ENCODE peak calls at places on chromosomes 4 and X, in nine cellular contexts. X is GM23338, Z is Panc1, O is suprapubic skin, N is GM12891, J is upper lobe of left lung, R is stomach, C is HCT116, U is esophagus muscularis mucosa. P is an unnamed sample.

GRCh38 chrX:43953218-43953617 is 20.0 kb downstream of the NDP start:
- DNase-seq in R (no peak), Z (no peak), J (no peak), O (no peak), C (no peak), U (no peak), X (no peak), N (no peak), P (no peak)

GRCh38 chrX:13029831-13030771 is 14.3 kb downstream of the FAM9C start:
- DNase-seq in C (no peak), J (no peak), O (no peak), U (no peak), N (no peak), R (no peak), Z (no peak), X (peak; percentile 31), P (no peak)

GRCh38 chrX:96182366-96182765 is 502.3 kb upstream of the DIAPH2 start:
- DNase-seq in Z (no peak), N (no peak), U (no peak), X (peak; percentile 72), O (no peak), R (no peak), J (no peak), C (no peak), P (no peak)

GRCh38 chr4:92519727-92520126 is 216.0 kb downstream of the GRID2 start:
- DNase-seq in O (no peak), C (no peak), J (no peak), N (no peak), R (no peak), X (peak; percentile 85), U (no peak), Z (no peak), P (no peak)

GRCh38 chr4:75742451-75742850 is 18.1 kb downstream of the USO1 start:
- DNase-seq in C (no peak), U (no peak), N (no peak), J (no peak), R (no peak), O (no peak), Z (no peak), X (no peak), P (no peak)

GRCh38 chrX:17617794-17618193 is 119.5 kb upstream of the SCML1 start:
- DNase-seq in N (no peak), Z (no peak), J (no peak), X (no peak), C (no peak), R (no peak), U (no peak), O (no peak), P (no peak)

GRCh38 chr4:113695328-113696169 is 66.0 kb downstream of the CAMK2D start:
- DNase-seq in Z (no peak), J (no peak), U (no peak), X (no peak), C (no peak), N (no peak), O (no peak), R (no peak), P (no peak)

GRCh38 chr4:30839583-30840520 is 119.7 kb downstream of the PCDH7 start:
- DNase-seq in J (no peak), N (no peak), X (peak; percentile 38), U (no peak), R (no peak), Z (no peak), O (no peak), C (peak; percentile 97), P (no peak)

GRCh38 chr4:86091201-86091600 is 268.7 kb downstream of the MAPK10 start:
- DNase-seq in O (no peak), U (no peak), N (no peak), R (no peak), J (no peak), C (no peak), Z (no peak), X (no peak), P (no peak)

GRCh38 chr4:86089924-86090323 is 269.9 kb downstream of the MAPK10 start:
- DNase-seq in J (no peak), U (no peak), R (no peak), N (no peak), O (no peak), Z (no peak), X (peak; percentile 15), C (no peak), P (no peak)

GRCh38 chr4:86089053-86089452 is 270.8 kb downstream of the MAPK10 start:
- DNase-seq in O (no peak), C (no peak), Z (no peak), J (no peak), U (no peak), X (no peak), R (no peak), N (no peak), P (no peak)

GRCh38 chr4:86096373-86096772 is 263.5 kb downstream of the MAPK10 start:
- DNase-seq in C (no peak), U (no peak), J (no peak), O (no peak), R (no peak), N (no peak), Z (no peak), X (no peak), P (no peak)

DNA sequence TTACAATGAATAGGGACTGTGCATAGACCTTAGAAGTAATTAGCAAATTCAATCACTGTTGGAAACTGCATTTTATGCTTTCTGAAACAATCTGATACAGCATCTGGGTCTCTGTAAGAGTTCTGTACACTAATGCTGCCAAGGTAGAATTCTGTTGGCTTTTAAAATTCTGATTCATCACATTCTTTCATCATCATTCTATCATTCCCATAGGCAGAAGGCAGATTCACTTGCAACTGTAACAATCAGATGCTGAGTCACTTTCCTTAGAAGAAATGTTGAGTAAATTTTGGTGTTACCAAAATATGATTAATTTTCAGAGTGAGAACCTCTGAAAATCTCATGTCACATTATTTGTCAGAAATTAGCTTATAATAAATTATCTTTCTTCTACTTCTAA is 267.2 kb downstream of the MAPK10 start:
- DNase-seq in X (no peak), Z (no peak), R (no peak), J (no peak), O (no peak), N (no peak), U (no peak), C (no peak), P (no peak)
- TF ChIP-seq POLR2AphosphoS5 in X (no peak), Z (no peak), R (no peak), J (no peak), O (no peak), N (no peak), U (no peak), C (no peak), P (no peak)

GRCh38 chr4:80074059-80074458 is 1.0 kb upstream of the ANTXR2 start:
- DNase-seq in C (no peak), N (no peak), R (no peak), U (no peak), J (no peak), Z (no peak), O (no peak), X (no peak), P (no peak)

GRCh38 chr4:80073362-80074008 is 456 bp upstream of the ANTXR2 start:
- DNase-seq in C (no peak), J (no peak), N (peak; percentile 18), X (no peak), R (no peak), U (no peak), Z (no peak), O (no peak), P (peak; percentile 41)

GRCh38 chr4:80071643-80072606 is 1.1 kb downstream of the ANTXR2 start:
- DNase-seq in U (no peak), J (no peak), C (no peak), N (no peak), Z (no peak), X (peak; percentile 69), R (peak; percentile 39), O (peak; percentile 81), P (peak; percentile 30)

GRCh38 chr4:80070880-80071620 is 2.0 kb downstream of the ANTXR2 start:
- DNase-seq in C (no peak), R (no peak), X (no peak), J (no peak), U (no peak), Z (no peak), N (no peak), O (no peak), P (no peak)

DNA sequence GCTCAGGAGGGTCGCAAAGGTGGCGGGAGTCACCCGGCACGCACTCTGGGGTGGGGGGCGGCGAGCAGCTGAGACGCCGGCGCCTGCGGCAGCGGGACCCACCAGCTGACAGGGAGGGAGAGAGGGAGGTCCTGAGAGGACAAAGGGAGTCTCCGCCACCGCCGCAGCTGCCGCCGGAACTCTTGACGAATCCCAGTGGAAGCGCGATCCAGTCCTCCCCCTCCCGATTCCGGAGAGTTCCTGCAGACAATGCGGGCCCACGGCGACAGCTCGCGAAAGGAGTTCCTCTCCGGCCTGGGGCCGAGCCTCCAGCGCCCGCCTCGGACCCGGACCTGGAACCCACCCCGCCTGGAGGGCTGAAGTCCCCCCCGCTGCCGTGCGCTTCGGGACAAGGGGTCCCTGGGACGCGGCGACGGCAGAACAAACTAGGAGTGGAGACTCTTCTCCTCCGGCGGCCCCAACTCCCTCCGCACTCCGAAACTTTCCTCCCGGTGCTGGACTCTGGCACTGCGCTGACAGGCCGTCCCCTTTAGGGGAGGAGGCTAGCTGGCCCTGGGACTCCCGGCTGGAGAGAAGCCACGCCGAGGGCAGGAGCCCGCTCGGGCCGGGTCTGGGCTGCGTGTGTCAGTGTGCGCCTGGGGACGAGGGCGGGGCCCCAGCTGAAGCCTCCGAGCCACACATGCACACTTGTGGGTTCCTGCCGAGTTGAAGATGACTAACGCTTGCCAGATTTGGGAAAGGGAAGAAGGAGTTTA is at the start of gene ANTXR2:
- DNase-seq in Z (no peak), J (peak; percentile 95), X (peak; percentile 85), C (peak; percentile 49), N (peak; percentile 50), O (peak; percentile 94), R (peak; percentile 85), U (peak; percentile 96), P (no peak)
- TF ChIP-seq POLR2AphosphoS5 in Z (peak; percentile 47), J (peak; percentile 65), X (no peak), C (peak; percentile 37), N (peak; percentile 66), O (no peak), R (peak; percentile 73), U (peak; percentile 91), P (no peak)

DNA sequence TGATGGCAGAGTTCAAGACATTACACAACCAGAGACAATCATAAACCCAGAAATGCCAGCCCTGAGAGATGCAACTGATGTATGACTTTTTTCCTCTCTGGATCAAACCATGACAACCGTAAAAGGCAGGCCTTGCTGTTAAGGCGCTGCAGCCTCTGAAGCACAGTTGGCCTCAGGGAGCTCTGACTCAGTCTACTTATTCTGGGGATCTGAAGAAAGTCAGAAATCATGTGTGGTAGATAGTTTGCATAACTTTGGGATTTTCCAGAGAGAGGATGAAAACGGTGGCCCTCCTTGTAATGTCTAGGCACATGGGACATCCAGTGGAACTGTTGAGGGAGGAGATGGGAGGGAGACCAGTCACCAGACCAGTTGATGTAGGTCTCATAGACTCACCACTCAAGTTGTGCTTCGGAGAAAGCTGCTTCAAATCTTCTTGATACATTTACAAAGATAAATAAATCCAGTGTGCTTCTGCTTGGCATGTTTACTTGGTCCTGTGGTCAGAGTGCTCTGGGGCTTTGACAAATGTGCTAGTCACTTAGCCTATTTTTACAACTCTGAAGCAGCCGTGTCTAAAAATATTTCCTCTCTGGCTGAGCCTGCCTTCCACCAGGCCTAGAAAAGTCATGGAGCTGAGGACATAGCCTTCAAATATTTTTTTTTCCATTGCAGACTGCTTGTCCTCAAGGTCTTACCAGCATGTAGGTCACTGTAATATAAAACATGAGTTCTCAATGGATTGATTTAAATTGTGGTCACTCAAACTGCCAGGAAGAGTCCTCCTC is 7.5 kb downstream of the HADH start:
- DNase-seq in N (no peak), J (no peak), C (no peak), R (no peak), X (no peak), O (no peak), Z (no peak), U (no peak), P (no peak)
- TF ChIP-seq POLR2AphosphoS5 in N (no peak), J (peak; percentile 12), C (no peak), R (no peak), X (no peak), O (no peak), Z (no peak), U (peak; percentile 49), P (no peak)

GRCh38 chr4:118962540-118962939 is 73.9 kb downstream of the SYNPO2 start:
- DNase-seq in N (no peak), U (peak; percentile 29), J (no peak), X (no peak), C (no peak), R (no peak), O (no peak), Z (no peak), P (no peak)
- TF ChIP-seq POLR2AphosphoS5 in N (no peak), U (peak; percentile 12), J (no peak), X (no peak), C (no peak), R (no peak), O (no peak), Z (no peak), P (no peak)